ENCODE peak calls at places on chromosomes 16 and 17, in four cellular contexts. J, G, M and P are unnamed samples.

GRCh38 chr17:43834106-43834505 is 1.2 kb upstream of the MPP3 start:
- DNase-seq in G (no peak), J (no peak), M (peak; percentile 25), P (no peak)

GRCh38 chr16:80902306-80903154 is 98.1 kb upstream of the CDYL2 start:
- DNase-seq in J (no peak), M (no peak), G (no peak), P (no peak)

GRCh38 chr17:81322271-81323082 is 27.4 kb upstream of the SLC38A10 start:
- DNase-seq in M (no peak), J (no peak), G (peak; percentile 21), P (no peak)

GRCh38 chr16:62363451-62363850 is 327.2 kb upstream of the CDH8 start:
- DNase-seq in M (no peak), G (no peak), J (no peak), P (peak; percentile 83)

GRCh38 chr16:57462209-57462977 is at the start of gene POLR2C:
- DNase-seq in G (peak; percentile 89), J (peak; percentile 49), M (peak; percentile 81), P (peak; percentile 58)

GRCh38 chr16:68658258-68658973 is 13.3 kb downstream of the CDH3 start:
- DNase-seq in M (peak; percentile 50), G (no peak), J (no peak), P (no peak)

GRCh38 chr17:75535119-75535537 is 9.6 kb downstream of the LLGL2 start:
- DNase-seq in M (no peak), J (no peak), G (no peak), P (no peak)

GRCh38 chr16:27242868-27243590 is 25.5 kb downstream of the NSMCE1 start:
- DNase-seq in G (no peak), J (no peak), M (peak; percentile 98), P (peak; percentile 65)

GRCh38 chr16:86874141-86874540 is 295.8 kb downstream of the FOXL1 start:
- DNase-seq in J (no peak), M (no peak), G (no peak), P (no peak)

GRCh38 chr16:67547423-67548264 is 14.7 kb upstream of the CTCF start:
- DNase-seq in G (peak; percentile 55), J (no peak), M (no peak), P (no peak)

GRCh38 chr16:66741131-66741900 is 10.1 kb downstream of the DYNC1LI2 start:
- DNase-seq in M (peak; percentile 88), J (no peak), G (no peak), P (peak; percentile 99)

GRCh38 chr16:11133344-11133921 is 122.6 kb downstream of the SOCS1 start:
- DNase-seq in G (no peak), J (no peak), M (peak; percentile 96), P (no peak)

GRCh38 chr17:42846594-42847280 is 2.4 kb downstream of the AOC2 start:
- DNase-seq in M (peak; percentile 29), G (no peak), J (no peak), P (no peak)

GRCh38 chr16:66459878-66460277 is 32.8 kb downstream of the BEAN1 start:
- DNase-seq in M (no peak), G (no peak), J (no peak), P (no peak)

GRCh38 chr17:77526728-77527355 is 386.1 kb downstream of the SEC14L1 start:
- DNase-seq in J (peak; percentile 21), M (no peak), G (no peak), P (no peak)

GRCh38 chr17:82956146-82956725 is 116.4 kb upstream of the ZNF750 start:
- DNase-seq in G (no peak), J (no peak), M (no peak), P (no peak)

GRCh38 chr16:75203106-75203505 is 3.9 kb downstream of the CTRB2 start:
- DNase-seq in G (no peak), M (no peak), J (no peak), P (no peak)